ENCODE peak calls at places on chromosomes 13 and 19, in seven cellular contexts. Z is T-helper 22 cell; C is stimulated activated CD4-positive, alpha-beta T cell treated with anti-CD3 and anti-CD28 coated beads, Interleukin-1b, Interleukin-23, amount 100 ng/mL, for 1 hour; E is Right ventricle myocardium superior; X is omental fat pad; P is CD4-positive, alpha-beta T cell; K is EL. T is an unnamed sample.

GRCh38 chr19:30669329-30670010 is 297.3 kb downstream of the ZNF536 start:
- DNase-seq in Z (no peak), C (no peak), E (peak; percentile 85), X (peak; percentile 80), P (peak; percentile 15), K (peak; percentile 24), T (no peak)

GRCh38 chr19:29395712-29396414 is 129.9 kb upstream of the VSTM2B start:
- DNase-seq in Z (no peak), C (no peak), E (no peak), X (no peak), P (no peak), K (no peak), T (no peak)

GRCh38 chr19:58040751-58041525 is 7.1 kb downstream of the ZSCAN1 start:
- DNase-seq in Z (no peak), C (no peak), E (no peak), X (no peak), P (no peak), K (no peak), T (no peak)

GRCh38 chr19:36850646-36851442 is at the start of gene ZNF345:
- DNase-seq in Z (peak; percentile 77), C (peak; percentile 60), E (peak; percentile 94), X (peak; percentile 80), P (peak; percentile 69), K (peak; percentile 94), T (peak; percentile 25)

GRCh38 chr13:106440846-106441245 is 94.6 kb downstream of the EFNB2 start:
- DNase-seq in Z (no peak), C (no peak), E (no peak), X (no peak), P (no peak), K (no peak), T (no peak)

GRCh38 chr19:34794289-34794960 is 21.4 kb upstream of the ZNF599 start:
- DNase-seq in Z (no peak), C (no peak), E (no peak), X (no peak), P (no peak), K (no peak), T (no peak)

GRCh38 chr19:49408816-49409440 is 14.3 kb downstream of the PTH2 start:
- DNase-seq in Z (no peak), C (no peak), E (no peak), X (no peak), P (no peak), K (peak; percentile 43), T (no peak)

GRCh38 chr13:45278096-45278645 is 62.8 kb downstream of the TPT1 start:
- DNase-seq in Z (no peak), C (no peak), E (no peak), X (no peak), P (no peak), K (no peak), T (no peak)

GRCh38 chr13:106028916-106029315 is 506.5 kb downstream of the EFNB2 start:
- DNase-seq in Z (no peak), C (no peak), E (no peak), X (no peak), P (no peak), K (peak; percentile 64), T (no peak)

GRCh38 chr13:26476744-26477129 is 80.7 kb upstream of the WASF3 start:
- DNase-seq in Z (no peak), C (no peak), E (no peak), X (no peak), P (no peak), K (no peak), T (no peak)

GRCh38 chr19:7909471-7910067 is 5.1 kb upstream of the TGFBR3L start:
- DNase-seq in Z (no peak), C (no peak), E (no peak), X (no peak), P (no peak), K (no peak), T (no peak)

GRCh38 chr13:45258339-45258685 is 57.5 kb upstream of the KCTD4 start:
- DNase-seq in Z (no peak), C (no peak), E (no peak), X (no peak), P (no peak), K (no peak), T (no peak)

GRCh38 chr19:35908977-35909683 is 1.0 kb upstream of the TYROBP start:
- DNase-seq in Z (no peak), C (no peak), E (peak; percentile 90), X (no peak), P (no peak), K (no peak), T (no peak)

GRCh38 chr19:3324405-3324856 is 42.0 kb upstream of the NFIC start:
- DNase-seq in Z (peak; percentile 31), C (peak; percentile 46), E (peak; percentile 70), X (peak; percentile 72), P (peak; percentile 71), K (peak; percentile 43), T (no peak)

GRCh38 chr19:4567584-4568071 is 8.1 kb upstream of the SEMA6B start:
- DNase-seq in Z (peak; percentile 21), C (peak; percentile 26), E (peak; percentile 81), X (peak; percentile 55), P (peak; percentile 50), K (peak; percentile 53), T (no peak)

GRCh38 chr19:13979686-13980085 is 26.4 kb downstream of the RFX1 start:
- DNase-seq in Z (no peak), C (no peak), E (no peak), X (no peak), P (no peak), K (no peak), T (no peak)

GRCh38 chr19:2577722-2578335 is 101.9 kb downstream of the GADD45B start:
- DNase-seq in Z (no peak), C (no peak), E (peak; percentile 46), X (no peak), P (no peak), K (no peak), T (no peak)

GRCh38 chr13:48400090-48400694 is 12.7 kb downstream of the LPAR6 start:
- DNase-seq in Z (no peak), C (no peak), E (no peak), X (no peak), P (no peak), K (no peak), T (no peak)

GRCh38 chr13:34419025-34419424 is 523.0 kb upstream of the NBEA start:
- DNase-seq in Z (no peak), C (no peak), E (no peak), X (no peak), P (no peak), K (no peak), T (no peak)

GRCh38 chr19:1122972-1123363 is 19.2 kb downstream of the GPX4 start:
- DNase-seq in Z (no peak), C (no peak), E (peak; percentile 79), X (peak; percentile 69), P (no peak), K (peak; percentile 80), T (no peak)

GRCh38 chr13:109968876-109969577 is 182.6 kb upstream of the IRS2 start:
- DNase-seq in Z (no peak), C (no peak), E (peak; percentile 88), X (no peak), P (no peak), K (no peak), T (no peak)

GRCh38 chr13:31951215-31951678 is 80.3 kb upstream of the FRY start:
- DNase-seq in Z (no peak), C (no peak), E (peak; percentile 81), X (no peak), P (no peak), K (no peak), T (no peak)

GRCh38 chr13:57996717-57997116 is 365.2 kb downstream of the PCDH17 start:
- DNase-seq in Z (no peak), C (no peak), E (no peak), X (no peak), P (no peak), K (no peak), T (no peak)

GRCh38 chr13:28636677-28637317 is 22.1 kb upstream of the POMP start:
- DNase-seq in Z (peak; percentile 21), C (no peak), E (peak; percentile 42), X (no peak), P (no peak), K (peak; percentile 88), T (no peak)

GRCh38 chr19:50836543-50837195 is 3.3 kb upstream of the KLK15 start:
- DNase-seq in Z (no peak), C (no peak), E (no peak), X (no peak), P (no peak), K (no peak), T (no peak)

GRCh38 chr19:11849264-11849615 is 714 bp downstream of the ZNF439 start:
- DNase-seq in Z (no peak), C (no peak), E (no peak), X (no peak), P (no peak), K (peak; percentile 10), T (no peak)

GRCh38 chr13:109301276-109301675 is 485.1 kb downstream of the IRS2 start:
- DNase-seq in Z (no peak), C (no peak), E (no peak), X (no peak), P (no peak), K (no peak), T (no peak)

GRCh38 chr13:49807681-49808080 is 15.2 kb upstream of the KPNA3 start:
- DNase-seq in Z (no peak), C (no peak), E (no peak), X (no peak), P (no peak), K (no peak), T (no peak)

GRCh38 chr13:31162151-31163008 is 676 bp upstream of the HSPH1 start:
- DNase-seq in Z (peak; percentile 95), C (peak; percentile 87), E (peak; percentile 97), X (peak; percentile 91), P (peak; percentile 92), K (peak; percentile 99), T (peak; percentile 94)

GRCh38 chr13:48037346-48038173 is at the start of gene NUDT15:
- DNase-seq in Z (peak; percentile 90), C (peak; percentile 88), E (peak; percentile 97), X (peak; percentile 77), P (peak; percentile 95), K (peak; percentile 95), T (peak; percentile 89)